ENCODE peak calls at places on chromosomes 4 and X, in five cellular contexts. M, B, W, N and F are unnamed samples.

GRCh38 chr4:40924096-40924792 is 174.5 kb downstream of the NSUN7 start:
- DNase-seq in N (no peak), B (peak), M (peak), W (peak), F (no peak)

GRCh38 chr4:100547541-100548208 is 29.9 kb upstream of the EMCN start:
- DNase-seq in W (no peak), N (no peak), B (no peak), M (no peak), F (no peak)

GRCh38 chr4:39932776-39933402 is 44.8 kb downstream of the PDS5A start:
- DNase-seq in B (peak), M (no peak), N (peak), W (no peak), F (no peak)

GRCh38 chrX:115448146-115448545 is 112.8 kb upstream of the PLS3 start:
- DNase-seq in B (no peak), W (no peak), M (no peak), N (no peak), F (no peak)

GRCh38 chrX:41382699-41383645 is 49.0 kb downstream of the DDX3X start:
- DNase-seq in W (peak), N (peak), B (peak), M (peak), F (no peak)

GRCh38 chr4:88818650-88819470 is 121.2 kb upstream of the NAP1L5 start:
- DNase-seq in M (peak), W (peak), N (no peak), B (peak), F (no peak)

GRCh38 chr4:110361921-110362320 is 114.0 kb upstream of the ENPEP start:
- DNase-seq in W (no peak), N (peak), M (peak), B (peak), F (no peak)

GRCh38 chr4:153346563-153346962 is 2.1 kb downstream of the MND1 start:
- DNase-seq in W (no peak), N (no peak), M (no peak), B (peak), F (no peak)

GRCh38 chrX:53440631-53441517 is 6.7 kb upstream of the HSD17B10 start:
- DNase-seq in W (peak), N (peak), M (peak), B (peak), F (peak)

GRCh38 chrX:73577368-73577767 is 14.4 kb downstream of the CHIC1 start:
- DNase-seq in M (peak), B (peak), W (no peak), N (peak), F (no peak)

GRCh38 chrX:56726609-56727008 is 2.4 kb upstream of the NBDY start:
- DNase-seq in M (peak), B (peak), N (peak), W (no peak), F (no peak)

GRCh38 chrX:109632906-109633504 is 8.0 kb upstream of the KCNE5 start:
- DNase-seq in N (no peak), W (no peak), B (peak), M (peak), F (no peak)

GRCh38 chr4:87851332-87851731 is 18.6 kb downstream of the MEPE start:
- DNase-seq in M (no peak), B (no peak), N (no peak), W (no peak), F (no peak)

GRCh38 chrX:130637591-130637990 is 235.8 kb downstream of the RBMX2 start:
- DNase-seq in B (peak), W (no peak), N (peak), M (no peak), F (no peak)

GRCh38 chr4:121339824-121340223 is 41.0 kb downstream of the QRFPR start:
- DNase-seq in M (no peak), N (no peak), W (no peak), B (no peak), F (no peak)

GRCh38 chr4:121950212-121950679 is 1.6 kb downstream of the TRPC3 start:
- DNase-seq in B (peak), W (peak), N (peak), M (no peak), F (peak)

GRCh38 chrX:48794993-48795501 is 6.8 kb upstream of the HDAC6 start:
- DNase-seq in N (peak), M (peak), W (no peak), B (peak), F (peak)

GRCh38 chr4:10662937-10663336 is 21.6 kb downstream of the CLNK start:
- DNase-seq in B (no peak), M (no peak), W (no peak), N (peak), F (no peak)

GRCh38 chrX:19672211-19672814 is 157.0 kb upstream of the MAP3K15 start:
- DNase-seq in B (no peak), W (no peak), N (peak), M (no peak), F (no peak)

GRCh38 chrX:123184858-123185251 is 777 bp downstream of the GRIA3 start:
- DNase-seq in M (no peak), W (peak), N (peak), B (peak), F (no peak)

GRCh38 chrX:118272237-118272636 is 73.7 kb upstream of the WDR44 start:
- DNase-seq in B (peak), N (peak), M (peak), W (no peak), F (no peak)

GRCh38 chr4:155405059-155405458 is 28.3 kb upstream of the MAP9 start:
- DNase-seq in B (peak), W (no peak), N (no peak), M (peak), F (no peak)

GRCh38 chr4:109972786-109973528 is 60.3 kb downstream of the EGF start:
- DNase-seq in N (no peak), B (no peak), W (peak), M (no peak), F (no peak)

GRCh38 chr4:2813446-2814405 is 20.8 kb downstream of the SH3BP2 start:
- DNase-seq in B (no peak), N (no peak), M (no peak), W (no peak), F (no peak)
- H3K4me3 ChIP-seq in B (peak), N (no peak), M (no peak), W (peak), F (peak)

DNA sequence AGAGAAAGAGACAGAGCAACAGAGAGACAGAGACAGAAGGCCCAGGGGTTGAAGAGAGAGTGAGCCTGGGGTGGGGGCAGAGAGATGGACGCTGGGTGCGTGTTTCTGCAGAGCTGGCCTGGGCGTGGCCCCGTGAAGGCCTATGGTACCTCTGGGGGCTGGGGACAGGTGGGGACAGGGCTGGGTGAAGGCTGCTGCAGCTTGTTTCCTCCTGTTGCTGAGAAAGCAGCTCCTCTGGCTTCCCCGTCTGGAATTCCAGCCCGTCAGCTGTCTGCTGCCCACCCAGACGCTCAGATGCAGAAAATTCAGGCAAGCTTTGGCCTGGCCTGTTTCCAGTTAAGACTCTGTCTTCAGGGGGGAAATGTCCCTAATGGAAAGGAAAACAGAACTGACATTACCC is 76.8 kb upstream of the PSAPL1 start:
- DNase-seq in N (no peak), B (no peak), M (no peak), W (no peak), F (no peak)
- H3K9ac ChIP-seq in N (no peak), B (no peak), M (no peak), W (no peak), F (no peak)

GRCh38 chr4:184096561-184097239 is 121.0 kb downstream of the ENPP6 start:
- DNase-seq in W (no peak), B (peak), M (no peak), N (peak), F (no peak)
- H3K4me3 ChIP-seq in W (no peak), B (peak), M (no peak), N (no peak), F (peak)

GRCh38 chrX:21946925-21947641 is 6.6 kb downstream of the SMS start:
- DNase-seq in M (peak), B (peak), W (no peak), N (peak), F (no peak)

GRCh38 chrX:21940356-21940829 is at the start of gene SMS:
- DNase-seq in N (peak), W (peak), M (peak), B (peak), F (peak)

GRCh38 chrX:21944136-21944615 is 3.7 kb downstream of the SMS start:
- DNase-seq in W (no peak), N (no peak), B (no peak), M (no peak), F (no peak)

GRCh38 chrX:21947671-21948070 is 7.2 kb downstream of the SMS start:
- DNase-seq in W (no peak), N (no peak), B (no peak), M (no peak), F (no peak)

GRCh38 chrX:21943460-21944135 is 3.1 kb downstream of the SMS start:
- DNase-seq in B (peak), N (peak), M (peak), W (no peak), F (no peak)
- H3K9ac ChIP-seq in B (no peak), N (peak), M (peak), W (no peak), F (no peak)

GRCh38 chr4:7263166-7263565 is 70.8 kb downstream of the SORCS2 start:
- DNase-seq in N (no peak), W (no peak), B (no peak), M (peak), F (no peak)
- H3K4me3 ChIP-seq in N (no peak), W (no peak), B (no peak), M (no peak), F (no peak)

GRCh38 chr4:147682755-147683154 is 1.2 kb downstream of the PRMT9 start:
- DNase-seq in N (no peak), W (no peak), M (no peak), B (peak), F (no peak)
- H3K9ac ChIP-seq in N (peak), W (no peak), M (peak), B (peak), F (peak)